ENCODE peak calls at places on chromosomes 4 and X, in ten cellular contexts. W is SK-N-SH, J is foreskin fibroblast, K is AG09309, Z is astrocyte of the cerebellum, X is IMR-90, H is testis, B is breast epithelium, U is astrocyte of the spinal cord, L is GM12865. A is an unnamed sample.

GRCh38 chr4:3021627-3022026 is 52.7 kb downstream of the HTT-AS start:
- DNase-seq in W (no peak), J (no peak), K (no peak), Z (no peak), X (no peak), H (no peak), B (no peak), U (no peak), L (peak), A (no peak)

GRCh38 chr4:15963568-15963967 is 593 bp upstream of the FGFBP2 start:
- DNase-seq in W (peak), J (no peak), K (no peak), Z (no peak), X (no peak), H (no peak), B (no peak), U (no peak), L (no peak), A (no peak)

GRCh38 chr4:163127621-163128020 is 39.1 kb downstream of the NAF1 start:
- DNase-seq in W (no peak), J (no peak), K (no peak), Z (no peak), X (no peak), H (no peak), B (no peak), U (no peak), L (no peak), A (no peak)

GRCh38 chr4:180057891-180058643 is 2185.1 kb upstream of the TENM3 start:
- DNase-seq in W (peak), J (no peak), K (no peak), Z (no peak), X (no peak), H (peak), B (no peak), U (peak), L (peak), A (peak)

GRCh38 chr4:71487324-71487677 is 148.5 kb downstream of the SLC4A4 start:
- DNase-seq in W (no peak), J (no peak), K (no peak), Z (no peak), X (no peak), H (no peak), B (no peak), U (no peak), L (no peak), A (no peak)

GRCh38 chr4:162117051-162117450 is 46.7 kb downstream of the FSTL5 start:
- DNase-seq in W (no peak), J (no peak), K (no peak), Z (no peak), X (no peak), H (no peak), B (no peak), U (no peak), L (no peak), A (no peak)

GRCh38 chr4:77007358-77008230 is 58.0 kb downstream of the SEPTIN11 start:
- DNase-seq in W (no peak), J (peak), K (no peak), Z (no peak), X (peak), H (no peak), B (no peak), U (peak), L (peak), A (no peak)

GRCh38 chr4:69518543-69519198 is 23.0 kb upstream of the UGT2B4 start:
- DNase-seq in W (no peak), J (no peak), K (no peak), Z (no peak), X (no peak), H (no peak), B (no peak), U (no peak), L (no peak), A (no peak)

GRCh38 chr4:34766935-34767859 is 1477.1 kb downstream of the ARAP2 start:
- DNase-seq in W (no peak), J (no peak), K (no peak), Z (no peak), X (no peak), H (no peak), B (no peak), U (no peak), L (no peak), A (no peak)

GRCh38 chr4:19438228-19438627 is 813.5 kb upstream of the SLIT2 start:
- DNase-seq in W (no peak), J (peak), K (no peak), Z (no peak), X (peak), H (no peak), B (no peak), U (peak), L (no peak), A (no peak)

GRCh38 chr4:172515266-172515879 is 653.2 kb upstream of the GALNT7 start:
- DNase-seq in W (no peak), J (no peak), K (no peak), Z (peak), X (peak), H (no peak), B (no peak), U (peak), L (no peak), A (no peak)

GRCh38 chrX:136589966-136590365 is 58.0 kb downstream of the VGLL1 start:
- DNase-seq in W (no peak), J (no peak), K (no peak), Z (no peak), X (peak), H (no peak), B (no peak), U (no peak), L (no peak), A (no peak)

GRCh38 chrX:72002886-72003285 is 92.2 kb downstream of the NHSL2 start:
- DNase-seq in W (no peak), J (no peak), K (no peak), Z (peak), X (no peak), H (no peak), B (no peak), U (peak), L (no peak), A (no peak)

GRCh38 chrX:46713672-46714487 is 45.0 kb downstream of the SLC9A7 start:
- DNase-seq in W (no peak), J (no peak), K (no peak), Z (no peak), X (peak), H (no peak), B (no peak), U (no peak), L (peak), A (no peak)

GRCh38 chrX:153981771-153982533 is 9.4 kb downstream of the TMEM187 start:
- DNase-seq in W (no peak), J (no peak), K (no peak), Z (no peak), X (no peak), H (peak), B (no peak), U (peak), L (no peak), A (no peak)

GRCh38 chr4:88752754-88753153 is 55.1 kb upstream of the NAP1L5 start:
- DNase-seq in W (no peak), J (no peak), K (no peak), Z (no peak), X (no peak), H (no peak), B (no peak), U (no peak), L (no peak), A (no peak)

GRCh38 chr4:75254745-75255144 is 259.5 kb downstream of the RCHY1 start:
- DNase-seq in W (no peak), J (no peak), K (no peak), Z (no peak), X (no peak), H (no peak), B (no peak), U (no peak), L (no peak), A (no peak)

GRCh38 chrX:106894392-106894909 is 8.7 kb downstream of the RIPPLY1 start:
- DNase-seq in W (peak), J (peak), K (peak), Z (peak), X (peak), H (peak), B (no peak), U (peak), L (peak), A (peak)

GRCh38 chr4:40150932-40151331 is 45.9 kb upstream of the RHOH start:
- DNase-seq in W (no peak), J (no peak), K (no peak), Z (no peak), X (peak), H (no peak), B (no peak), U (no peak), L (no peak), A (no peak)

GRCh38 chrX:13533726-13534125 is 35.7 kb upstream of the EGFL6 start:
- DNase-seq in W (no peak), J (peak), K (no peak), Z (no peak), X (peak), H (no peak), B (no peak), U (peak), L (no peak), A (no peak)

GRCh38 chrX:51144828-51145442 is 187.7 kb upstream of the NUDT10 start:
- DNase-seq in W (peak), J (no peak), K (no peak), Z (no peak), X (peak), H (peak), B (no peak), U (peak), L (peak), A (no peak)

GRCh38 chr4:82491251-82491960 is 61.0 kb downstream of the ENOPH1 start:
- DNase-seq in W (no peak), J (no peak), K (no peak), Z (peak), X (no peak), H (no peak), B (no peak), U (no peak), L (no peak), A (no peak)

GRCh38 chr4:107870916-107871786 is 46.4 kb downstream of the SGMS2 start:
- DNase-seq in W (no peak), J (no peak), K (no peak), Z (no peak), X (no peak), H (no peak), B (no peak), U (no peak), L (no peak), A (no peak)

GRCh38 chrX:45191383-45191782 is 9.3 kb downstream of the DIPK2B start:
- DNase-seq in W (no peak), J (no peak), K (no peak), Z (no peak), X (no peak), H (no peak), B (no peak), U (no peak), L (peak), A (no peak)

GRCh38 chrX:147741776-147742175 is 169.9 kb upstream of the FMR1 start:
- DNase-seq in W (no peak), J (no peak), K (no peak), Z (no peak), X (no peak), H (no peak), B (no peak), U (no peak), L (no peak), A (no peak)

GRCh38 chr4:67475155-67475554 is 70.1 kb downstream of the CENPC start:
- DNase-seq in W (no peak), J (no peak), K (no peak), Z (no peak), X (no peak), H (no peak), B (no peak), U (no peak), L (no peak), A (no peak)

GRCh38 chrX:47245156-47245555 is 12.3 kb downstream of the USP11 start:
- DNase-seq in W (no peak), J (no peak), K (no peak), Z (no peak), X (no peak), H (no peak), B (no peak), U (no peak), L (no peak), A (no peak)

GRCh38 chr4:127856485-127857447 is 23.9 kb upstream of the PLK4 start:
- DNase-seq in W (no peak), J (peak), K (peak), Z (peak), X (peak), H (no peak), B (no peak), U (peak), L (peak), A (no peak)

GRCh38 chrX:101206471-101206870 is 13.1 kb upstream of the DRP2 start:
- DNase-seq in W (peak), J (no peak), K (no peak), Z (no peak), X (peak), H (no peak), B (no peak), U (peak), L (peak), A (no peak)

GRCh38 chr4:27467351-27467750 is 606.7 kb downstream of the STIM2 start:
- DNase-seq in W (no peak), J (no peak), K (no peak), Z (no peak), X (no peak), H (no peak), B (no peak), U (no peak), L (no peak), A (no peak)

GRCh38 chr4:17597517-17597916 is 16.9 kb upstream of the MED28 start:
- DNase-seq in W (peak), J (no peak), K (no peak), Z (no peak), X (peak), H (no peak), B (no peak), U (no peak), L (no peak), A (no peak)

GRCh38 chrX:68999351-68999750 is 165.9 kb downstream of the PJA1 start:
- DNase-seq in W (no peak), J (no peak), K (no peak), Z (no peak), X (peak), H (no peak), B (no peak), U (peak), L (no peak), A (peak)

GRCh38 chr4:183722738-183723560 is 63.9 kb downstream of the TRAPPC11 start:
- DNase-seq in W (peak), J (peak), K (no peak), Z (no peak), X (peak), H (peak), B (peak), U (peak), L (peak), A (peak)

GRCh38 chr4:21211836-21212235 is 511.6 kb downstream of the PACRGL start:
- DNase-seq in W (no peak), J (no peak), K (no peak), Z (no peak), X (no peak), H (no peak), B (no peak), U (no peak), L (no peak), A (no peak)

GRCh38 chr4:72525938-72526337 is 43.1 kb downstream of the ADAMTS3 start:
- DNase-seq in W (no peak), J (peak), K (peak), Z (peak), X (peak), H (peak), B (no peak), U (peak), L (no peak), A (peak)

GRCh38 chr4:136750898-136751297 is 781.4 kb downstream of the PCDH18 start:
- DNase-seq in W (no peak), J (peak), K (no peak), Z (no peak), X (peak), H (no peak), B (no peak), U (no peak), L (no peak), A (no peak)

GRCh38 chr4:1984406-1985191 is 24.2 kb downstream of the NELFA start:
- DNase-seq in W (peak), J (no peak), K (no peak), Z (no peak), X (no peak), H (no peak), B (no peak), U (no peak), L (no peak), A (no peak)

GRCh38 chr4:154344686-154345085 is 146.9 kb downstream of the DCHS2 start:
- DNase-seq in W (no peak), J (no peak), K (no peak), Z (no peak), X (no peak), H (no peak), B (no peak), U (no peak), L (peak), A (no peak)

GRCh38 chr4:154345359-154345758 is 146.2 kb downstream of the DCHS2 start:
- DNase-seq in W (no peak), J (no peak), K (no peak), Z (no peak), X (no peak), H (no peak), B (no peak), U (no peak), L (no peak), A (no peak)

GRCh38 chr4:154349829-154350228 is 141.8 kb downstream of the DCHS2 start:
- DNase-seq in W (no peak), J (no peak), K (no peak), Z (peak), X (no peak), H (no peak), B (no peak), U (no peak), L (no peak), A (no peak)

DNA sequence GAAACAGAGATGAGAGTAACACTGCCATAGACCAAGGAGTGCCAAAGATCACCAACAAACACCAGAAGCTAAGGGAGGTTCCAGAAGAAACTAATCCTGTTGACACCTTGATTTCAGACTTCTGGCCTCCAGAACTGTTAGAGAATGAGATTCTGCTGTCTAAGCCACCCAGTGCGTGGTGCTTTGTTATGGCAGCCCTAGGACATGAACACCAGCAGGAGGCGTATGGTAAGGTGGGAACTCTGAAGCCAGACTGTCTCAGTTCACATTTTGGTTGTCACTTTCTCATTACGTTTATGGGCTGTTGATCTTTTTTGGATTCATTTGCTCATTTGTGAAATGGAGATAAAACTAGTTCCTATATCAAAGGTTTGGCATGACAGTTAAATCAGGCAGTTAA is 142.9 kb downstream of the DCHS2 start:
- DNase-seq in W (no peak), J (no peak), K (no peak), Z (no peak), X (no peak), H (no peak), B (no peak), U (no peak), L (peak), A (no peak)
- TF ChIP-seq CTCF in W (no peak), J (no peak), K (peak), Z (peak), X (no peak), H (no peak), B (no peak), U (no peak), L (peak), A (no peak)

DNA sequence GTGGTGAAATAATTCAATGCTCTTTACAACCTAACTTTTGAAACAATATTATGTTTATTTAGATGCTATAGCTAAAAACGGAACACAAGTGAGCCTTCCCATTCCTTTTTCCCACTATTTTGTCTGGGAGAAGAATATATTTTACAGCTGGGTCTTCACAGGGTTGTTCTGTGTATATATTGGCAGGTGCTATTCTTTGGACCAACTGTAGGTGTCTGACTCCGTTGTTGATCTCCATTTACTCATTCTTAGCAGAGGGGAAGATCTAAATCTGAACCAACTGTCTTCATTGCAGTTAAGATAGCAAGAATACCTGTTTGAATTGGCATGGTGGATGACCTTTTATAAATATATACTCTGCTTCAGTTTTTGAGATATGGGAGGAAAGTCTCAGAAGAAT is 257.4 kb downstream of the CFAP299 start:
- DNase-seq in W (peak), J (no peak), K (no peak), Z (no peak), X (no peak), H (no peak), B (no peak), U (no peak), L (peak), A (no peak)
- TF ChIP-seq CTCF in W (no peak), J (no peak), K (no peak), Z (peak), X (no peak), H (no peak), B (no peak), U (peak), L (peak), A (no peak)

GRCh38 chr4:185534850-185535761 is at the start of gene PDLIM3:
- DNase-seq in W (peak), J (no peak), K (no peak), Z (no peak), X (peak), H (peak), B (peak), U (peak), L (no peak), A (peak)
- TF ChIP-seq CTCF in W (no peak), J (no peak), K (no peak), Z (no peak), X (no peak), H (no peak), B (no peak), U (no peak), L (no peak), A (no peak)

GRCh38 chr4:8021796-8022195 is 82.1 kb upstream of the AFAP1 start:
- DNase-seq in W (peak), J (no peak), K (no peak), Z (no peak), X (no peak), H (no peak), B (no peak), U (no peak), L (no peak), A (no peak)
- TF ChIP-seq CTCF in W (peak), J (no peak), K (peak), Z (no peak), X (peak), H (no peak), B (no peak), U (no peak), L (no peak), A (no peak)

GRCh38 chr4:85864806-85865205 is 389.9 kb downstream of the ARHGAP24 start:
- DNase-seq in W (no peak), J (no peak), K (no peak), Z (no peak), X (no peak), H (no peak), B (no peak), U (no peak), L (no peak), A (no peak)

GRCh38 chr4:85860066-85860465 is 385.1 kb downstream of the ARHGAP24 start:
- DNase-seq in W (no peak), J (peak), K (no peak), Z (no peak), X (peak), H (no peak), B (no peak), U (peak), L (no peak), A (no peak)

GRCh38 chr4:85865256-85865655 is 390.3 kb downstream of the ARHGAP24 start:
- DNase-seq in W (no peak), J (no peak), K (no peak), Z (no peak), X (no peak), H (no peak), B (no peak), U (no peak), L (no peak), A (no peak)

GRCh38 chr4:85861064-85861767 is 386.3 kb downstream of the ARHGAP24 start:
- DNase-seq in W (no peak), J (no peak), K (no peak), Z (no peak), X (peak), H (no peak), B (no peak), U (no peak), L (no peak), A (no peak)

GRCh38 chr4:85862896-85863295 is 387.9 kb downstream of the ARHGAP24 start:
- DNase-seq in W (no peak), J (no peak), K (no peak), Z (no peak), X (no peak), H (no peak), B (no peak), U (no peak), L (no peak), A (no peak)
- TF ChIP-seq CTCF in W (no peak), J (no peak), K (no peak), Z (no peak), X (no peak), H (no peak), B (no peak), U (no peak), L (no peak), A (no peak)

A was measured in mesothelial cell of epicardium.